ENCODE peak calls at places on chromosomes 11 and 22, in six cellular contexts. T is NCI-H82; V is stimulated activated CD8-positive, alpha-beta memory T cell treated with anti-CD3 and anti-CD28 coated beads, Interleukin-7, amount 100 ng/mL, for 48 hours; L is bronchial epithelial cell; B is non-pigmented ciliary epithelial cell; H is aorta. D is an unnamed sample.

GRCh38 chr22:24391836-24392217 is 35.6 kb upstream of the ADORA2A start:
- DNase-seq in T (no peak), V (no peak), L (peak), B (peak), H (no peak), D (no peak)

GRCh38 chr11:106468091-106468490 is 390.6 kb downstream of the AASDHPPT start:
- DNase-seq in T (no peak), V (no peak), L (peak), B (no peak), H (no peak), D (no peak)

GRCh38 chr22:47307326-47307725 is 544.9 kb downstream of the TBC1D22A start:
- DNase-seq in T (no peak), V (no peak), L (peak), B (no peak), H (no peak), D (no peak)

GRCh38 chr11:1001682-1002081 is 34.8 kb downstream of the MUC6 start:
- DNase-seq in T (no peak), V (no peak), L (no peak), B (no peak), H (no peak), D (no peak)

GRCh38 chr11:126628790-126629621 is 273.5 kb downstream of the ST3GAL4 start:
- DNase-seq in T (no peak), V (no peak), L (no peak), B (no peak), H (no peak), D (no peak)

GRCh38 chr22:41672780-41673509 is 15.7 kb downstream of the SNU13 start:
- DNase-seq in T (no peak), V (no peak), L (no peak), B (no peak), H (no peak), D (no peak)

GRCh38 chr22:50027639-50028537 is 15.3 kb upstream of the IL17REL start:
- DNase-seq in T (peak), V (no peak), L (no peak), B (no peak), H (peak), D (peak)

GRCh38 chr11:32487270-32487669 is 51.9 kb upstream of the WT1 start:
- DNase-seq in T (peak), V (no peak), L (no peak), B (no peak), H (no peak), D (no peak)

D was measured in posterior vena cava.